ENCODE peak calls at places on chromosome 5, in eight cellular contexts. I is natural killer cell, U is anterior cingulate cortex, M is esophagus muscularis mucosa, W is NCI-H1092, P is left ventricle myocardium superior, N is HEK293T, H is CD14-positive monocyte. V is an unnamed sample.

GRCh38 chr5:74596930-74597329 is 43.6 kb downstream of the ENC1 start:
- DNase-seq in I (no peak), U (no peak), M (no peak), W (no peak), P (no peak), N (no peak), H (no peak), V (no peak)

GRCh38 chr5:165029471-165029870 is 1524.1 kb downstream of the MAT2B start:
- DNase-seq in I (no peak), U (no peak), M (no peak), W (no peak), P (no peak), N (peak), H (no peak), V (no peak)

GRCh38 chr5:138077064-138077696 is 6.7 kb upstream of the WNT8A start:
- DNase-seq in I (no peak), U (no peak), M (no peak), W (no peak), P (peak), N (peak), H (no peak), V (no peak)

GRCh38 chr5:90395005-90395404 is 14.6 kb downstream of the CETN3 start:
- DNase-seq in I (no peak), U (no peak), M (no peak), W (no peak), P (no peak), N (no peak), H (no peak), V (no peak)

GRCh38 chr5:116681334-116682013 is 106.9 kb upstream of the SEMA6A start:
- DNase-seq in I (no peak), U (no peak), M (no peak), W (no peak), P (no peak), N (no peak), H (no peak), V (no peak)

GRCh38 chr5:68216737-68217231 is 1.2 kb downstream of the PIK3R1 start:
- DNase-seq in I (no peak), U (no peak), M (no peak), W (no peak), P (no peak), N (no peak), H (no peak), V (no peak)

GRCh38 chr5:169423580-169424278 is 122.8 kb upstream of the SLIT3 start:
- DNase-seq in I (no peak), U (no peak), M (no peak), W (no peak), P (no peak), N (no peak), H (no peak), V (no peak)

GRCh38 chr5:40071870-40072269 is 607.8 kb upstream of the PTGER4 start:
- DNase-seq in I (no peak), U (no peak), M (no peak), W (no peak), P (no peak), N (no peak), H (no peak), V (no peak)

GRCh38 chr5:34957857-34958690 is 28.7 kb downstream of the DNAJC21 start:
- DNase-seq in I (no peak), U (no peak), M (no peak), W (no peak), P (no peak), N (peak), H (no peak), V (no peak)

GRCh38 chr5:4212981-4213819 is 617.6 kb downstream of the IRX1 start:
- DNase-seq in I (no peak), U (no peak), M (peak), W (no peak), P (no peak), N (no peak), H (no peak), V (no peak)

GRCh38 chr5:151038801-151039238 is 18.4 kb downstream of the GPX3 start:
- DNase-seq in I (no peak), U (no peak), M (no peak), W (no peak), P (no peak), N (no peak), H (no peak), V (peak)

GRCh38 chr5:154236011-154236410 is 45.5 kb downstream of the GALNT10 start:
- DNase-seq in I (no peak), U (no peak), M (peak), W (no peak), P (no peak), N (no peak), H (no peak), V (no peak)

GRCh38 chr5:32964246-32964645 is 253.1 kb downstream of the NPR3 start:
- DNase-seq in I (no peak), U (peak), M (no peak), W (no peak), P (no peak), N (no peak), H (no peak), V (no peak)

GRCh38 chr5:59773286-59773685 is 120.2 kb downstream of the PDE4D start:
- DNase-seq in I (no peak), U (no peak), M (no peak), W (no peak), P (no peak), N (no peak), H (no peak), V (no peak)

GRCh38 chr5:103340717-103341397 is 82.3 kb downstream of the MACIR start:
- DNase-seq in I (no peak), U (no peak), M (no peak), W (no peak), P (no peak), N (no peak), H (no peak), V (no peak)

GRCh38 chr5:162372265-162372664 is 304.7 kb downstream of the GABRG2 start:
- DNase-seq in I (no peak), U (no peak), M (no peak), W (no peak), P (no peak), N (no peak), H (no peak), V (no peak)

GRCh38 chr5:178113141-178113787 is at the start of gene N4BP3:
- DNase-seq in I (peak), U (no peak), M (no peak), W (no peak), P (peak), N (peak), H (no peak), V (peak)

GRCh38 chr5:53037141-53037859 is 48.1 kb downstream of the ITGA2 start:
- DNase-seq in I (no peak), U (no peak), M (no peak), W (no peak), P (no peak), N (no peak), H (no peak), V (no peak)

GRCh38 chr5:133732536-133732935 is 120.2 kb upstream of the FSTL4 start:
- DNase-seq in I (no peak), U (no peak), M (no peak), W (no peak), P (no peak), N (no peak), H (no peak), V (no peak)

GRCh38 chr5:143592648-143593047 is 189.2 kb upstream of the NR3C1 start:
- DNase-seq in I (no peak), U (no peak), M (no peak), W (no peak), P (peak), N (no peak), H (peak), V (no peak)

GRCh38 chr5:130762031-130762430 is 403.0 kb downstream of the HINT1 start:
- DNase-seq in I (no peak), U (no peak), M (no peak), W (no peak), P (no peak), N (no peak), H (no peak), V (no peak)

GRCh38 chr5:52784741-52785140 is 3.0 kb upstream of the ITGA1 start:
- DNase-seq in I (no peak), U (no peak), M (no peak), W (no peak), P (no peak), N (no peak), H (no peak), V (no peak)

GRCh38 chr5:127911619-127912018 is 171.9 kb upstream of the SLC12A2 start:
- DNase-seq in I (no peak), U (no peak), M (no peak), W (no peak), P (no peak), N (no peak), H (no peak), V (no peak)

GRCh38 chr5:83711982-83712601 is 8.6 kb downstream of the HAPLN1 start:
- DNase-seq in I (no peak), U (no peak), M (no peak), W (no peak), P (no peak), N (peak), H (no peak), V (no peak)

GRCh38 chr5:14440598-14441401 is 140.8 kb upstream of the OTULINL start:
- DNase-seq in I (no peak), U (peak), M (no peak), W (peak), P (peak), N (no peak), H (no peak), V (peak)

GRCh38 chr5:2201832-2202231 is 319.1 kb upstream of the IRX4 start:
- DNase-seq in I (no peak), U (no peak), M (no peak), W (no peak), P (no peak), N (no peak), H (no peak), V (no peak)

GRCh38 chr5:37494756-37495155 is 115.6 kb downstream of the WDR70 start:
- DNase-seq in I (no peak), U (no peak), M (no peak), W (no peak), P (no peak), N (no peak), H (no peak), V (no peak)

GRCh38 chr5:79255786-79256557 is 20.0 kb downstream of the JMY start:
- DNase-seq in I (no peak), U (no peak), M (no peak), W (no peak), P (no peak), N (peak), H (no peak), V (no peak)

V was measured in kidney.